ENCODE peak calls at places on chromosomes 12 and 14, in five cellular contexts. One of them, this sample, is unnamed.

GRCh38 chr12:109757671-109758265 is 44.1 kb downstream of the FAM222A start:
- DNase-seq in cardiac muscle cell: no peak
- DNase-seq in suprapubic skin: peak
- DNase-seq in brain microvascular endothelial cell: no peak
- DNase-seq in A549: no peak
- DNase-seq in this sample: no peak

GRCh38 chr12:122420471-122421262 is 1.8 kb downstream of the CLIP1 start:
- DNase-seq in suprapubic skin: peak
- DNase-seq in brain microvascular endothelial cell: no peak
- DNase-seq in A549: no peak
- DNase-seq in cardiac muscle cell: peak
- DNase-seq in this sample: no peak

GRCh38 chr12:104650541-104650940 is 193.8 kb downstream of the CHST11 start:
- DNase-seq in A549: no peak
- DNase-seq in brain microvascular endothelial cell: no peak
- DNase-seq in cardiac muscle cell: no peak
- DNase-seq in suprapubic skin: no peak
- DNase-seq in this sample: no peak

GRCh38 chr14:91127411-91127810 is 13.5 kb downstream of the DGLUCY start:
- DNase-seq in brain microvascular endothelial cell: no peak
- DNase-seq in suprapubic skin: peak
- DNase-seq in A549: no peak
- DNase-seq in cardiac muscle cell: no peak
- DNase-seq in this sample: no peak

GRCh38 chr12:34107781-34108404 is 85.6 kb downstream of the ALG10 start:
- DNase-seq in suprapubic skin: no peak
- DNase-seq in A549: no peak
- DNase-seq in cardiac muscle cell: no peak
- DNase-seq in brain microvascular endothelial cell: no peak
- DNase-seq in this sample: no peak

GRCh38 chr14:61557262-61557661 is 138.1 kb upstream of the HIF1A start:
- DNase-seq in brain microvascular endothelial cell: no peak
- DNase-seq in A549: no peak
- DNase-seq in cardiac muscle cell: no peak
- DNase-seq in suprapubic skin: no peak
- DNase-seq in this sample: no peak

GRCh38 chr12:75705749-75706719 is 194.6 kb upstream of the KRR1 start:
- DNase-seq in cardiac muscle cell: peak
- DNase-seq in brain microvascular endothelial cell: peak
- DNase-seq in suprapubic skin: no peak
- DNase-seq in A549: no peak
- DNase-seq in this sample: no peak

GRCh38 chr12:124024263-124024678 is 51.3 kb downstream of the ZNF664 start:
- DNase-seq in brain microvascular endothelial cell: no peak
- DNase-seq in suprapubic skin: no peak
- DNase-seq in cardiac muscle cell: no peak
- DNase-seq in A549: no peak
- DNase-seq in this sample: no peak

GRCh38 chr12:2039034-2039433 is 13.8 kb upstream of the CACNA1C start:
- DNase-seq in suprapubic skin: no peak
- DNase-seq in brain microvascular endothelial cell: no peak
- DNase-seq in A549: no peak
- DNase-seq in cardiac muscle cell: no peak
- DNase-seq in this sample: no peak

GRCh38 chr12:10740182-10740581 is 17.1 kb upstream of the YBX3 start:
- DNase-seq in brain microvascular endothelial cell: no peak
- DNase-seq in suprapubic skin: no peak
- DNase-seq in cardiac muscle cell: no peak
- DNase-seq in A549: no peak
- DNase-seq in this sample: no peak

GRCh38 chr14:76456200-76456599 is 80.3 kb downstream of the ESRRB start:
- DNase-seq in suprapubic skin: no peak
- DNase-seq in A549: peak
- DNase-seq in cardiac muscle cell: peak
- DNase-seq in brain microvascular endothelial cell: peak
- DNase-seq in this sample: peak

GRCh38 chr14:105398726-105399440 is 545 bp downstream of the TEX22 start:
- DNase-seq in A549: no peak
- DNase-seq in brain microvascular endothelial cell: no peak
- DNase-seq in suprapubic skin: no peak
- DNase-seq in cardiac muscle cell: peak
- DNase-seq in this sample: no peak

GRCh38 chr14:44291516-44291915 is 215.6 kb downstream of the FSCB start:
- DNase-seq in cardiac muscle cell: no peak
- DNase-seq in suprapubic skin: no peak
- DNase-seq in A549: no peak
- DNase-seq in brain microvascular endothelial cell: no peak
- DNase-seq in this sample: no peak

GRCh38 chr12:91774471-91774921 is 371.1 kb downstream of the BTG1 start:
- DNase-seq in suprapubic skin: no peak
- DNase-seq in A549: no peak
- DNase-seq in brain microvascular endothelial cell: peak
- DNase-seq in cardiac muscle cell: no peak
- DNase-seq in this sample: no peak

GRCh38 chr12:49903700-49904423 is at the start of gene FAIM2:
- DNase-seq in A549: no peak
- DNase-seq in cardiac muscle cell: no peak
- DNase-seq in suprapubic skin: no peak
- DNase-seq in brain microvascular endothelial cell: peak
- DNase-seq in this sample: peak

GRCh38 chr12:104930388-104931326 is 27.4 kb downstream of the SLC41A2 start:
- DNase-seq in cardiac muscle cell: no peak
- DNase-seq in A549: no peak
- DNase-seq in suprapubic skin: no peak
- DNase-seq in brain microvascular endothelial cell: peak
- DNase-seq in this sample: no peak

GRCh38 chr12:63805704-63806672 is 26.3 kb downstream of the RXYLT1 start:
- DNase-seq in suprapubic skin: no peak
- DNase-seq in brain microvascular endothelial cell: no peak
- DNase-seq in A549: no peak
- DNase-seq in cardiac muscle cell: no peak
- DNase-seq in this sample: no peak

GRCh38 chr14:55583942-55584468 is 4.0 kb downstream of the KTN1 start:
- DNase-seq in suprapubic skin: no peak
- DNase-seq in brain microvascular endothelial cell: no peak
- DNase-seq in cardiac muscle cell: peak
- DNase-seq in A549: no peak
- DNase-seq in this sample: no peak

GRCh38 chr14:99718031-99718810 is 34.1 kb downstream of the CYP46A1 start:
- DNase-seq in suprapubic skin: no peak
- DNase-seq in brain microvascular endothelial cell: no peak
- DNase-seq in A549: no peak
- DNase-seq in cardiac muscle cell: no peak
- DNase-seq in this sample: peak

GRCh38 chr14:98775892-98776291 is 496.1 kb downstream of the BCL11B start:
- DNase-seq in cardiac muscle cell: no peak
- DNase-seq in A549: no peak
- DNase-seq in suprapubic skin: no peak
- DNase-seq in brain microvascular endothelial cell: no peak
- DNase-seq in this sample: no peak

GRCh38 chr14:74018029-74018703 is 922 bp downstream of the ENTPD5 start:
- DNase-seq in brain microvascular endothelial cell: no peak
- DNase-seq in A549: peak
- DNase-seq in suprapubic skin: no peak
- DNase-seq in cardiac muscle cell: no peak
- DNase-seq in this sample: no peak

GRCh38 chr12:5083955-5084849 is 40.5 kb downstream of the KCNA5 start:
- DNase-seq in brain microvascular endothelial cell: peak
- DNase-seq in cardiac muscle cell: peak
- DNase-seq in A549: peak
- DNase-seq in suprapubic skin: no peak
- DNase-seq in this sample: no peak

GRCh38 chr12:54340845-54341244 is 15.9 kb downstream of the COPZ1 start:
- DNase-seq in A549: no peak
- DNase-seq in brain microvascular endothelial cell: no peak
- DNase-seq in suprapubic skin: no peak
- DNase-seq in cardiac muscle cell: no peak
- DNase-seq in this sample: no peak
- H3K27ac ChIP-seq in A549: no peak
- H3K27ac ChIP-seq in brain microvascular endothelial cell: no peak
- H3K27ac ChIP-seq in suprapubic skin: no peak
- H3K27ac ChIP-seq in cardiac muscle cell: peak
- H3K27ac ChIP-seq in this sample: no peak

GRCh38 chr12:93669452-93669851 is 7.7 kb upstream of the CRADD start:
- DNase-seq in brain microvascular endothelial cell: no peak
- DNase-seq in cardiac muscle cell: no peak
- DNase-seq in suprapubic skin: no peak
- DNase-seq in A549: no peak
- DNase-seq in this sample: no peak
- TF ChIP-seq CTCF in brain microvascular endothelial cell: no peak
- TF ChIP-seq CTCF in cardiac muscle cell: no peak
- TF ChIP-seq CTCF in suprapubic skin: no peak
- TF ChIP-seq CTCF in A549: no peak
- TF ChIP-seq CTCF in this sample: no peak

GRCh38 chr14:34064349-34064748 is 113.5 kb upstream of the EGLN3 start:
- DNase-seq in suprapubic skin: peak
- DNase-seq in cardiac muscle cell: no peak
- DNase-seq in A549: no peak
- DNase-seq in brain microvascular endothelial cell: no peak
- DNase-seq in this sample: no peak
- H3K27ac ChIP-seq in suprapubic skin: no peak
- H3K27ac ChIP-seq in cardiac muscle cell: no peak
- H3K27ac ChIP-seq in A549: peak
- H3K27ac ChIP-seq in brain microvascular endothelial cell: no peak
- H3K27ac ChIP-seq in this sample: no peak

GRCh38 chr12:68667896-68668295 is 18.9 kb upstream of the NUP107 start:
- DNase-seq in cardiac muscle cell: no peak
- DNase-seq in brain microvascular endothelial cell: no peak
- DNase-seq in A549: no peak
- DNase-seq in suprapubic skin: no peak
- DNase-seq in this sample: no peak

GRCh38 chr12:68667286-68667685 is 19.5 kb upstream of the NUP107 start:
- DNase-seq in A549: no peak
- DNase-seq in suprapubic skin: no peak
- DNase-seq in cardiac muscle cell: no peak
- DNase-seq in brain microvascular endothelial cell: no peak
- DNase-seq in this sample: no peak

DNA sequence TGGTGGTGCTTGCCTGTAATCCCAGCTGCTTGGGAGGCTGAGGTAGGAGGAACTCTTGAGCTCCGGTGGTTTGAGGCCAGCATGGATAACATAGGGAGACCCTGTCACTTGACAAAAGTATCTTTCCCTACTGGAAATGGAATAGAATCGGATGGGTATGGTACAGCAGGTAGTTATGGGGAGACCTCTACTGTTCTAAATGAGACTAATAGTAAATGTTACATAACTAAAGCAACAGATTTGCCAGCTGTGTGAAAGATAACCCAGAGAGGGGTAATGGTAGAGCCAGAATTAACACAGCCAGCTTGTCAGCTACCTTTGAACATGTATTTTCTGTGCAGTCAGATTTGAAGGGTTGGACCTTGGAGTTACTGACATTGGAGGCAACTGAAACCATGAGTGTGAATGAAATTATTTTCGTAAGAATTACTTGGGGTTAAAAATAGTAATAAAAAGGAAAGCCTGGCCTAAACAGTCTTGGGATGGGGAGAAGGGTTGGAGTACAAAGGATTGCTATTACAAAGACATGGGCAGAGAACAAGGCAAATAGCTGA is 21.7 kb upstream of the NUP107 start:
- DNase-seq in suprapubic skin: no peak
- DNase-seq in A549: no peak
- DNase-seq in cardiac muscle cell: no peak
- DNase-seq in brain microvascular endothelial cell: no peak
- DNase-seq in this sample: no peak
- TF ChIP-seq CTCF in suprapubic skin: no peak
- TF ChIP-seq CTCF in A549: no peak
- TF ChIP-seq CTCF in cardiac muscle cell: no peak
- TF ChIP-seq CTCF in brain microvascular endothelial cell: no peak
- TF ChIP-seq CTCF in this sample: no peak